ENCODE peak calls at places on chromosomes 16 and 17, in eight cellular contexts. N is iPS DF 6.9, V is body of pancreas, F is transverse colon, C is thoracic aorta, I is HCT116, T is A549, G is mammary epithelial cell. S is an unnamed sample. For H3K4me1 and H3K9me3, the result is how much of the 10 kb centered on the place peaks cover.

GRCh38 chr17:1082579-1082978 is 85.7 kb downstream of the TIMM22 start:
- DNase-seq in G (no peak), V (peak), I (no peak), F (no peak), T (no peak), N (no peak), C (no peak), S (peak)

GRCh38 chr17:82642022-82642421 is 6.2 kb downstream of the WDR45B start:
- DNase-seq in I (no peak), V (no peak), F (no peak), T (no peak), G (no peak), N (no peak), C (no peak), S (no peak)

GRCh38 chr17:38942641-38943040 is 17.2 kb downstream of the LASP1NB start:
- DNase-seq in N (no peak), C (no peak), I (no peak), V (no peak), G (no peak), T (no peak), F (no peak), S (no peak)

GRCh38 chr17:82062076-82062983 is 3.3 kb downstream of the DUS1L start:
- DNase-seq in G (no peak), I (no peak), F (no peak), C (no peak), T (no peak), V (no peak), N (no peak), S (no peak)

GRCh38 chr17:12256380-12256995 is 235.8 kb downstream of the MAP2K4 start:
- DNase-seq in I (peak), F (peak), G (peak), C (no peak), N (no peak), V (peak), T (peak), S (no peak)

GRCh38 chr17:37770631-37771518 is 26.0 kb upstream of the HNF1B start:
- DNase-seq in I (peak), N (peak), F (peak), V (peak), T (peak), G (peak), C (no peak), S (peak)

GRCh38 chr16:27169511-27170071 is 33.7 kb upstream of the KDM8 start:
- DNase-seq in F (peak), N (no peak), C (no peak), I (no peak), T (peak), G (peak), V (no peak), S (peak)

GRCh38 chr16:20675488-20676267 is 21.8 kb downstream of the ACSM1 start:
- DNase-seq in C (no peak), N (peak), T (no peak), V (peak), G (peak), I (peak), F (peak), S (peak)

GRCh38 chr16:24001706-24002105 is 165.9 kb downstream of the PRKCB start:
- DNase-seq in I (no peak), T (no peak), F (no peak), N (no peak), G (no peak), V (no peak), C (no peak), S (no peak)

GRCh38 chr17:19486351-19487008 is 47.2 kb upstream of the SLC47A1 start:
- DNase-seq in C (no peak), N (no peak), T (no peak), G (no peak), I (no peak), F (no peak), V (no peak), S (no peak)

GRCh38 chr17:5680766-5681165 is 96.5 kb upstream of the NLRP1 start:
- DNase-seq in F (no peak), N (no peak), V (no peak), G (no peak), T (no peak), I (no peak), C (no peak), S (no peak)

GRCh38 chr17:42122371-42123303 is at the start of gene HSPB9:
- DNase-seq in G (no peak), F (peak), C (no peak), N (peak), T (no peak), V (peak), I (no peak), S (peak)

GRCh38 chr17:79747508-79748295 is 17.0 kb downstream of the ENPP7 start:
- DNase-seq in T (no peak), V (no peak), G (no peak), N (no peak), F (no peak), C (no peak), I (no peak), S (no peak)

GRCh38 chr17:59349178-59349577 is 17.7 kb downstream of the YPEL2 start:
- DNase-seq in T (no peak), I (no peak), N (no peak), G (no peak), V (no peak), C (no peak), F (no peak), S (no peak)

GRCh38 chr17:59347975-59348391 is 16.5 kb downstream of the YPEL2 start:
- DNase-seq in I (no peak), V (no peak), G (no peak), N (no peak), F (no peak), C (no peak), T (no peak), S (no peak)

GRCh38 chr17:59345476-59345875 is 14.0 kb downstream of the YPEL2 start:
- DNase-seq in T (no peak), I (no peak), G (no peak), C (no peak), N (no peak), F (no peak), V (no peak), S (no peak)

GRCh38 chr17:59346341-59346740 is 14.9 kb downstream of the YPEL2 start:
- DNase-seq in C (no peak), I (no peak), F (no peak), N (no peak), V (no peak), G (no peak), T (no peak), S (no peak)

DNA sequence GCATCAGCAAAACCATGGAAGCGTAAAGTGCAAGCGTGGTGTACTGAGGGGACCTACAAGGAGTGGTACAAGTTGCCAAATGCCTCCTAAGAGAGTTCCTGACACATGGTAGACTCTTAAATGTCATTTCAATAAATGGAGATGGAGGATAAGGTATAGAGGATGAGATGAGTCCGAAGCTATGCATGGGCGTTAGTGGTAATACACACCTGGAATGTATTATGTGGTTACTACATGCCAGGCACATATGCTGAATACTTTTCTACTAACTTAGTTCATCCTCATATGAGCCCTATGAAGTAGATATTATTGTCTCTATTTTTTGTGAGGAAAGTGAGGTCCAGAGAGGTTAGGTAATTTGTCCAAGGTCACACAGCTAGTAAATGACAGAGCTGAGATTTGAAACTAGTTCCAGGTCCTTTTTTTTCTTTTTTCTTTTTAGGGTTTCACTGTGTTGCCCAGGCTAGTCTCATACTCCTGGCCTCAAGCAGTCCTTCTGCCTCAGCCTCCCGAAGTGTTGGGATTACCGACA is 15.5 kb downstream of the YPEL2 start:
- DNase-seq in F (no peak), T (no peak), N (no peak), G (no peak), V (no peak), I (no peak), C (no peak), S (no peak)
- H3K4me1 ChIP-seq in F (under half), T (under half), N (under half), G (under half), V (under half), I (under half), C (half or more), S (under half)

DNA sequence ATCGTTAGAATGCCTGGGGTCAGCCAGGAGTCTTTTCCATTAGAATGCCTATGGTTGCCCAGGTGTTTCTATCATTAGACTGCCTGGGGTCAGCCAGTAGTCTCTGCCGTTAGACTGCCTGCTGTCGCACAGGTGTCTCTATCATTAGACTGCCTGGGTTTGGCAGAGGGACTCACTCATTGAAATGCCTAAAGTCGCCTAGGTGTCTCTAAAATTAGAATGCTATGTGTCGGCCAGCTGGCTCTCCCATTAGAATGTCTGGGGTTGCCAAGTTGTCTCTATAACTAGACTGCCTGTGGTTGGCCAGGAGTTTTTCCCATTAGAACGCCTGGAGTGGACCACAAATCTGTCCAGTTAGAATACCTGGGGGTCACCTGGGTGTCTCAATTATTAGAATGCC is 2266.5 kb downstream of the TP53TG3F start:
- DNase-seq in F (no peak), T (no peak), V (no peak), C (no peak), I (no peak), N (no peak), G (no peak), S (no peak)
- H3K9me3 ChIP-seq in F (under half), T (under half), V (under half), C (under half), I (under half), N (under half), G (under half), S (half or more)

DNA sequence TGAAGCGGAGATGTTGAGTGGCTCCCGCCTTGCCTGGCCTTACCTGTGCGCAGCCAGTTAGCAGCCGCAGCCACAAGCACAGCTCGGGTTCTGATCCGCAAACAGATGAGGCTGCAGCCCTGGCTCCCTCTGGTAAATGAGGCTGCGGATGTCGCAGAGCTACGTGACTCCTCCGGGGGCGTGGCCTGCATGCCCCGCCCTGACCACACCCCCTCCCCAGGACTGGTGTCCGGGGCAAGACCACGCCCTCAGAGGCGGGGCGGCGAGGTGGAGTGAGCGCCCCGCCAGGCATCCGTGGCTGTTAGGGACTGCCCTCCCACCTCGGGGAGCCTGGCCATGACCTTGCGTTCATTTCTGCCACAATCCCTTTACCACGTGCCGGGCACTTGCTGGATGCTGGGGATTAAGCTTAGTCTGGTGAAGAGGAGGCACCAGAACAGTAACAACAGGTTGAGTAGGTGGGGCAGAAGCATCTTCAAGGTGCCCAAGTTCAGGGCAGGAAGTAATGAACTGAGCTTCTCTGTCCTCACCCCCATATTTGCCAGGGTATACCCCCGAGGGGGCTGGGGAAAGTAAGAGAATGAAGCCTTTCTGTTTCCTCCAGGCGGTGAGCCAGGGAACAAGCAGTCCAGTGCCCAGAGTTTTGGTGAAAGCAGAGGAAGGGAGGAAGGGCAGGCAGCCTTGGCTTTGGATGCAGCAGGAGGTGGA is at the start of gene ALDOC:
- DNase-seq in I (peak), C (peak), F (peak), N (peak), T (peak), G (peak), V (peak), S (peak)
- H3K4me3 ChIP-seq in I (peak), C (peak), F (peak), N (peak), T (no peak), G (no peak), V (no peak), S (no peak)

DNA sequence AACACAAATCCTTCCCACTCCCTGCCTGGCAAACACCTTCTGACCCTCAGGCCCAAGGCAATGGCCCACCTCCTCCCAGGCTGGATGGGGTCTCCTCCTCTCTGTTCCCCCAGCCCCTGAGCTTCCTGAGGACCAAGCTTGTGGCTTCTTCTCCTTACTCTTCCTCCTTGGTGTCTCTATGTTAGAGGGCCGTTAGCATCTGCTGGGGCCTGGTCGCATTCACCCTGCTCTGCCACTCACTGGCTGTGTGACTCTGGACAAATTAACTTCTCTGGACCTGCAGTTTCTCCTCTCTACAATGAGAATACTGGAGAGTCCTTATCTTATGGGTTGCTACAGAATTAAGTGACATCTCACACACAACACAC is 725 bp upstream of the MT2A start:
- DNase-seq in T (no peak), G (no peak), F (no peak), V (no peak), I (no peak), C (no peak), N (no peak), S (no peak)
- H3K4me1 ChIP-seq in T (half or more), G (half or more), F (under half), V (under half), I (half or more), C (under half), N (under half), S (under half)

GRCh38 chr17:69722518-69722917 is 308.0 kb downstream of the MAP2K6 start:
- DNase-seq in G (no peak), C (no peak), N (no peak), T (no peak), V (no peak), I (no peak), F (no peak), S (no peak)
- H3K9me3 ChIP-seq in G (under half), C (under half), N (under half), T (under half), V (under half), I (under half), F (under half), S (under half)